ENCODE peak calls at places on chromosomes 12 and 14, in eight cellular contexts. A is M059J; X is activated T-cell treated with anti-CD3 and anti-CD28 coated beads, Interleukin-2, amount 50 U/mL, for 72 hours; T is T-cell; S is stimulated activated CD8-positive, alpha-beta memory T cell treated with anti-CD3 and anti-CD28 coated beads, Interleukin-12 subunit alpha, Interleukin-12 subunit beta, amount 100 ng/mL, for 4 hours; U is T-helper 17 cell; D is endothelial cell; Q is AG09319. M is an unnamed sample.

GRCh38 chr12:120215766-120216735 is 15.1 kb upstream of the RPLP0 start:
- DNase-seq in T (no peak), D (no peak), S (no peak), A (no peak), Q (no peak), U (no peak), X (no peak), M (no peak)

GRCh38 chr12:109743076-109743910 is 29.7 kb downstream of the FAM222A start:
- DNase-seq in S (no peak), Q (no peak), T (no peak), D (no peak), X (no peak), A (no peak), U (no peak), M (no peak)

GRCh38 chr12:31005944-31006361 is 67.7 kb upstream of the DDX11 start:
- DNase-seq in D (no peak), S (no peak), A (peak), T (no peak), X (no peak), U (no peak), Q (no peak), M (peak)

GRCh38 chr12:122851820-122852219 is 16.6 kb downstream of the HIP1R start:
- DNase-seq in Q (no peak), T (no peak), A (peak), S (no peak), X (no peak), D (peak), U (no peak), M (peak)

GRCh38 chr14:35140718-35141581 is 18.6 kb downstream of the PRORP start:
- DNase-seq in S (no peak), D (no peak), U (no peak), A (peak), T (no peak), Q (no peak), X (no peak), M (no peak)

GRCh38 chr14:35986219-35986573 is 160.1 kb downstream of the BRMS1L start:
- DNase-seq in U (no peak), D (no peak), A (no peak), X (no peak), T (no peak), Q (no peak), S (no peak), M (no peak)

GRCh38 chr12:1823237-1823636 is 2.9 kb downstream of the LRTM2 start:
- DNase-seq in U (no peak), D (no peak), T (no peak), S (no peak), X (no peak), Q (no peak), A (no peak), M (no peak)

GRCh38 chr12:94100990-94101901 is 47.1 kb upstream of the PLXNC1 start:
- DNase-seq in S (peak), Q (peak), U (peak), X (peak), D (peak), T (peak), A (peak), M (peak)

GRCh38 chr14:19949218-19949617 is 18.5 kb downstream of the OR4K1 start:
- DNase-seq in D (no peak), A (no peak), S (no peak), X (no peak), T (no peak), U (no peak), Q (no peak), M (no peak)

GRCh38 chr12:130043685-130044421 is 118.4 kb upstream of the FZD10 start:
- DNase-seq in U (no peak), A (no peak), D (no peak), S (no peak), Q (no peak), T (no peak), X (no peak), M (no peak)

GRCh38 chr14:67821121-67821520 is 1.5 kb downstream of the RAD51B start:
- DNase-seq in D (no peak), Q (no peak), T (no peak), S (no peak), A (no peak), U (no peak), X (no peak), M (no peak)

GRCh38 chr14:79639638-79640037 is 571.7 kb downstream of the DIO2 start:
- DNase-seq in S (no peak), U (no peak), A (no peak), D (no peak), T (no peak), X (no peak), Q (no peak), M (no peak)

GRCh38 chr12:91072931-91073330 is 15.1 kb upstream of the KERA start:
- DNase-seq in S (no peak), D (no peak), Q (no peak), T (no peak), X (no peak), A (peak), U (no peak), M (no peak)

GRCh38 chr12:24839268-24839791 is 109.6 kb downstream of the BCAT1 start:
- DNase-seq in T (no peak), Q (no peak), D (no peak), A (no peak), S (no peak), U (no peak), X (peak), M (no peak)

GRCh38 chr12:28191018-28191595 is 851 bp downstream of the CCDC91 start:
- DNase-seq in U (peak), D (no peak), X (peak), S (peak), T (peak), Q (peak), A (peak), M (peak)

GRCh38 chr12:29043069-29043468 is 106.0 kb upstream of the FAR2 start:
- DNase-seq in X (no peak), U (no peak), D (no peak), S (no peak), T (no peak), A (no peak), Q (peak), M (no peak)

GRCh38 chr12:91958816-91959215 is 186.8 kb downstream of the BTG1 start:
- DNase-seq in D (no peak), T (no peak), Q (no peak), S (no peak), U (no peak), A (peak), X (no peak), M (peak)

GRCh38 chr12:25594376-25594775 is 41.3 kb upstream of the LMNTD1 start:
- DNase-seq in X (no peak), Q (no peak), S (no peak), D (no peak), T (no peak), A (no peak), U (no peak), M (no peak)